ENCODE peak calls at places on chromosome X, in five cellular contexts. One of them, this sample, is unnamed.

GRCh38 chrX:20606831-20607230 is 340.1 kb upstream of the RPS6KA3 start:
- DNase-seq in HepG2: no peak
- DNase-seq in GM12878: no peak
- DNase-seq in H1: no peak
- DNase-seq in HEK293T: no peak
- DNase-seq in this sample: no peak

GRCh38 chrX:153882086-153882498 is 3.9 kb downstream of the L1CAM start:
- DNase-seq in HEK293T: no peak
- DNase-seq in HepG2: peak
- DNase-seq in H1: no peak
- DNase-seq in GM12878: no peak
- DNase-seq in this sample: no peak

GRCh38 chrX:53882331-53882730 is 161.9 kb downstream of the PHF8 start:
- DNase-seq in HEK293T: no peak
- DNase-seq in GM12878: no peak
- DNase-seq in H1: no peak
- DNase-seq in HepG2: peak
- DNase-seq in this sample: no peak

GRCh38 chrX:108224218-108224617 is 132.6 kb downstream of the ATG4A start:
- DNase-seq in HepG2: no peak
- DNase-seq in HEK293T: no peak
- DNase-seq in GM12878: no peak
- DNase-seq in H1: no peak
- DNase-seq in this sample: no peak

GRCh38 chrX:9374537-9374936 is 90.3 kb upstream of the TBL1X start:
- DNase-seq in HEK293T: no peak
- DNase-seq in HepG2: no peak
- DNase-seq in GM12878: no peak
- DNase-seq in H1: no peak
- DNase-seq in this sample: no peak

GRCh38 chrX:19769467-19769866 is 117.9 kb downstream of the SH3KBP1 start:
- DNase-seq in GM12878: no peak
- DNase-seq in HepG2: no peak
- DNase-seq in HEK293T: no peak
- DNase-seq in H1: no peak
- DNase-seq in this sample: no peak

GRCh38 chrX:24676403-24677024 is 17.2 kb upstream of the POLA1 start:
- DNase-seq in HepG2: no peak
- DNase-seq in HEK293T: peak
- DNase-seq in GM12878: no peak
- DNase-seq in H1: no peak
- DNase-seq in this sample: no peak

GRCh38 chrX:13380230-13380629 is 60.4 kb upstream of the ATXN3L start:
- DNase-seq in H1: no peak
- DNase-seq in HEK293T: no peak
- DNase-seq in GM12878: no peak
- DNase-seq in HepG2: no peak
- DNase-seq in this sample: no peak

GRCh38 chrX:107672955-107673378 is 44.7 kb downstream of the PRPS1 start:
- DNase-seq in HEK293T: peak
- DNase-seq in H1: peak
- DNase-seq in HepG2: peak
- DNase-seq in GM12878: no peak
- DNase-seq in this sample: no peak

GRCh38 chrX:135434258-135435138 is 12.8 kb downstream of the SMIM10L2A start:
- DNase-seq in GM12878: no peak
- DNase-seq in HepG2: no peak
- DNase-seq in H1: no peak
- DNase-seq in HEK293T: no peak
- DNase-seq in this sample: no peak

GRCh38 chrX:68571292-68572256 is 72.7 kb downstream of the YIPF6 start:
- DNase-seq in H1: no peak
- DNase-seq in HepG2: no peak
- DNase-seq in HEK293T: no peak
- DNase-seq in GM12878: peak
- DNase-seq in this sample: no peak

GRCh38 chrX:47704736-47705135 is 45.8 kb upstream of the UXT start:
- DNase-seq in GM12878: no peak
- DNase-seq in H1: no peak
- DNase-seq in HepG2: no peak
- DNase-seq in HEK293T: no peak
- DNase-seq in this sample: no peak

GRCh38 chrX:87583679-87584078 is 66.1 kb downstream of the KLHL4 start:
- DNase-seq in GM12878: no peak
- DNase-seq in HepG2: peak
- DNase-seq in H1: peak
- DNase-seq in HEK293T: peak
- DNase-seq in this sample: peak

GRCh38 chrX:27966955-27967354 is 14.3 kb downstream of the DCAF8L1 start:
- DNase-seq in GM12878: no peak
- DNase-seq in HEK293T: no peak
- DNase-seq in HepG2: no peak
- DNase-seq in H1: no peak
- DNase-seq in this sample: no peak

GRCh38 chrX:7120578-7121219 is 26.8 kb upstream of the STS start:
- DNase-seq in HEK293T: no peak
- DNase-seq in GM12878: no peak
- DNase-seq in HepG2: peak
- DNase-seq in H1: no peak
- DNase-seq in this sample: no peak

GRCh38 chrX:94045724-94046123 is 371.7 kb downstream of the FAM133A start:
- DNase-seq in GM12878: no peak
- DNase-seq in HepG2: no peak
- DNase-seq in HEK293T: no peak
- DNase-seq in H1: no peak
- DNase-seq in this sample: no peak

GRCh38 chrX:48958635-48959094 is 1.3 kb upstream of the OTUD5 start:
- DNase-seq in HEK293T: no peak
- DNase-seq in GM12878: no peak
- DNase-seq in H1: peak
- DNase-seq in HepG2: peak
- DNase-seq in this sample: no peak

GRCh38 chrX:22135171-22135711 is 103.1 kb downstream of the PHEX start:
- DNase-seq in HepG2: no peak
- DNase-seq in HEK293T: no peak
- DNase-seq in H1: no peak
- DNase-seq in GM12878: no peak
- DNase-seq in this sample: no peak

GRCh38 chrX:131571348-131571747 is 27.5 kb downstream of the OR13H1 start:
- DNase-seq in GM12878: no peak
- DNase-seq in HEK293T: no peak
- DNase-seq in HepG2: no peak
- DNase-seq in H1: no peak
- DNase-seq in this sample: no peak

GRCh38 chrX:123173833-123174232 is 10.2 kb upstream of the GRIA3 start:
- DNase-seq in HEK293T: no peak
- DNase-seq in HepG2: no peak
- DNase-seq in GM12878: no peak
- DNase-seq in H1: no peak
- DNase-seq in this sample: no peak

GRCh38 chrX:85115252-85115651 is 111.6 kb downstream of the APOOL start:
- DNase-seq in H1: no peak
- DNase-seq in GM12878: no peak
- DNase-seq in HEK293T: no peak
- DNase-seq in HepG2: no peak
- DNase-seq in this sample: no peak

GRCh38 chrX:41909068-41909467 is 14.3 kb downstream of the CASK start:
- DNase-seq in HepG2: no peak
- DNase-seq in H1: no peak
- DNase-seq in GM12878: no peak
- DNase-seq in HEK293T: no peak
- DNase-seq in this sample: no peak

GRCh38 chrX:101415180-101416130 is 7.4 kb downstream of the HNRNPH2 start:
- DNase-seq in HEK293T: peak
- DNase-seq in H1: no peak
- DNase-seq in HepG2: peak
- DNase-seq in GM12878: peak
- DNase-seq in this sample: peak

GRCh38 chrX:73481521-73481920 is 34.7 kb downstream of the CDX4 start:
- DNase-seq in H1: no peak
- DNase-seq in GM12878: no peak
- DNase-seq in HepG2: no peak
- DNase-seq in HEK293T: no peak
- DNase-seq in this sample: no peak

GRCh38 chrX:44343412-44343942 is at the start of gene EFHC2:
- DNase-seq in GM12878: no peak
- DNase-seq in HepG2: no peak
- DNase-seq in HEK293T: no peak
- DNase-seq in H1: peak
- DNase-seq in this sample: no peak

GRCh38 chrX:19728915-19729314 is 158.5 kb downstream of the SH3KBP1 start:
- DNase-seq in H1: no peak
- DNase-seq in HEK293T: no peak
- DNase-seq in HepG2: no peak
- DNase-seq in GM12878: no peak
- DNase-seq in this sample: no peak

GRCh38 chrX:16567681-16568080 is 82.3 kb upstream of the S100G start:
- DNase-seq in H1: no peak
- DNase-seq in HepG2: no peak
- DNase-seq in GM12878: no peak
- DNase-seq in HEK293T: no peak
- DNase-seq in this sample: no peak

GRCh38 chrX:136395271-136395670 is 92.5 kb upstream of the BRS3 start:
- DNase-seq in HEK293T: no peak
- DNase-seq in H1: no peak
- DNase-seq in HepG2: no peak
- DNase-seq in GM12878: no peak
- DNase-seq in this sample: no peak

GRCh38 chrX:29488919-29489318 is 726.4 kb upstream of the MAGEB2 start:
- DNase-seq in HEK293T: no peak
- DNase-seq in GM12878: peak
- DNase-seq in HepG2: no peak
- DNase-seq in H1: no peak
- DNase-seq in this sample: no peak

GRCh38 chrX:48508400-48509244 is at the start of gene PORCN:
- DNase-seq in H1: peak
- DNase-seq in HEK293T: peak
- DNase-seq in GM12878: peak
- DNase-seq in HepG2: peak
- DNase-seq in this sample: peak

GRCh38 chrX:15301924-15302323 is 13.5 kb downstream of the ASB11 start:
- DNase-seq in H1: no peak
- DNase-seq in HepG2: no peak
- DNase-seq in GM12878: no peak
- DNase-seq in HEK293T: no peak
- DNase-seq in this sample: no peak

DNA sequence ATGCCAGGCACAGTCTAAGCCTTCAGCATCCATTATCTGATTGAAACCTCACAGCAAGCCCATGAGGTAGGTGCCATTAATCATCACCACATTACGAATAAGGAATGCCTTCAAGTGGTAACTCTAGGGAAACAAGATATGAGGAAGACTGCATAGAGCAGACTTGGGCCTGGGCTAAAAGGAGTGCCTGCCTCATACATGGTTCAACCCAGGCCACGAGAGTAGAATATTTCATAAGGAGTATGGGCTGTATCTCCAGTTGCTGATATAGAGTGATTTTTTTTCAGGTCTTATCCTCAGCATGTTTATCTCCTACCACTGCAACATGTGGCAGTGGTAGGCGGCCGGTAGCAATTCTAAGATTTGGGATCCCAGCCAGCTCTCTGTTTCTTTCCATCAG is 51.7 kb downstream of the ATP11C start:
- DNase-seq in HepG2: no peak
- DNase-seq in H1: no peak
- DNase-seq in HEK293T: no peak
- DNase-seq in GM12878: no peak
- DNase-seq in this sample: no peak
- TF ChIP-seq SUZ12 in HepG2: no peak
- TF ChIP-seq SUZ12 in H1: no peak
- TF ChIP-seq SUZ12 in HEK293T: no peak
- TF ChIP-seq SUZ12 in GM12878: no peak
- TF ChIP-seq SUZ12 in this sample: no peak

GRCh38 chrX:138845791-138846190 is 134.3 kb upstream of the FGF13 start:
- DNase-seq in GM12878: no peak
- DNase-seq in HepG2: no peak
- DNase-seq in HEK293T: no peak
- DNase-seq in H1: no peak
- DNase-seq in this sample: no peak

GRCh38 chrX:138849521-138849920 is 138.0 kb upstream of the FGF13 start:
- DNase-seq in HepG2: no peak
- DNase-seq in GM12878: no peak
- DNase-seq in H1: no peak
- DNase-seq in HEK293T: no peak
- DNase-seq in this sample: no peak

DNA sequence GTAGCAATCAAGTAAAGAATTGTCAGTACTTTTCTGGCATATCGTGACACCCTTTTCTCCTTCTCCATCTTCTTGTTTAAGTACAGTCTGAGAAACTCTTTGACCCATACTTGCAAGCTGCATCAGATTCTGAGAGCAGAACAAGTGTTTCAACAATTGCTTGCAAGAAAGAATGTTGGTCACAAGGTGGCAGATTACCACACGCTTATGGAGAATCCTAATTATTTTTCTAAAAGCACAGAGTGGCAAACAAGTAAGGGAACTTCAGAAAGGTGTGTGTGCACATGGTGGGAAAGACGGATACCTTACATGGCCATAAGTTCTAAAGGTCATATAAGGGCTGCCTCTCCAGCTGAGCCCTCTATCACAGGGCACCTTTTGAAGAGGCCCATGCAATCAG is 136.4 kb upstream of the FGF13 start:
- DNase-seq in H1: no peak
- DNase-seq in GM12878: no peak
- DNase-seq in HepG2: no peak
- DNase-seq in HEK293T: no peak
- DNase-seq in this sample: no peak
- TF ChIP-seq SUZ12 in H1: no peak
- TF ChIP-seq SUZ12 in GM12878: no peak
- TF ChIP-seq SUZ12 in HepG2: no peak
- TF ChIP-seq SUZ12 in HEK293T: no peak
- TF ChIP-seq SUZ12 in this sample: no peak

GRCh38 chrX:114532093-114532805 is 51.6 kb upstream of the HTR2C start:
- DNase-seq in GM12878: no peak
- DNase-seq in H1: no peak
- DNase-seq in HEK293T: no peak
- DNase-seq in HepG2: no peak
- DNase-seq in this sample: no peak
- TF ChIP-seq SUZ12 in GM12878: no peak
- TF ChIP-seq SUZ12 in H1: no peak
- TF ChIP-seq SUZ12 in HEK293T: no peak
- TF ChIP-seq SUZ12 in HepG2: no peak
- TF ChIP-seq SUZ12 in this sample: no peak

DNA sequence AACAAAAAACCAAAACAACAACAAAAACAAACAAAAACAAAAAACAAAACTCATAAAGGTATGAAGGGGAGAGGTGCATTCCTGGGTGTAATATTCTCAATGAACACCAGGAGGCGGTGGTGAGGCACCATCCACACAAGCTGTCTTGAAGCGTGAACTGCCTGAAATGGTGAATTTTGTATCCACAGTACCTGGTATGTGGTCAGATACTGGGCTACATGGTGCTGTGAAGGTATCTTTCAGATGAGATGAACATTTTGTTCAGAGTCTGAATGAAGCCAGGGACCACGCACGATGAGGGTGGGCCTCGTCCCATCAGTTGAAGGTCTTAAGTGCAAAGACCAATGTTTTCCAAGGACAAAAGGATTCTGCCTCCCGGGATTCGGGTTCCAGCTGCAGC is 58.5 kb downstream of the ASMT start:
- DNase-seq in HepG2: peak
- DNase-seq in GM12878: no peak
- DNase-seq in H1: peak
- DNase-seq in HEK293T: peak
- DNase-seq in this sample: peak
- TF ChIP-seq SUZ12 in HepG2: no peak
- TF ChIP-seq SUZ12 in GM12878: no peak
- TF ChIP-seq SUZ12 in H1: no peak
- TF ChIP-seq SUZ12 in HEK293T: no peak
- TF ChIP-seq SUZ12 in this sample: no peak